ENCODE peak calls at places on chromosomes 2 and 18, in ten cellular contexts. One of them, this sample, is unnamed.

GRCh38 chr2:23593396-23594078 is 208.6 kb downstream of the KLHL29 start:
- DNase-seq in activated effector memory CD4-positive, alpha-beta T cell treated with Interleukin-2 at 50 U/mL for 16 hours: no peak
- DNase-seq in PC-9: no peak
- DNase-seq in DMS 273 treated with DMSO at 0.1 percent for 48 hours: no peak
- DNase-seq in left lung: no peak
- DNase-seq in Peyer's patch: no peak
- DNase-seq in endothelial cell: no peak
- DNase-seq in T follicular helper cell: no peak
- DNase-seq in EL: no peak
- DNase-seq in BE2C: no peak
- DNase-seq in this sample: no peak

GRCh38 chr2:151071906-151072305 is 189.8 kb downstream of the RBM43 start:
- DNase-seq in activated effector memory CD4-positive, alpha-beta T cell treated with Interleukin-2 at 50 U/mL for 16 hours: no peak
- DNase-seq in PC-9: no peak
- DNase-seq in DMS 273 treated with DMSO at 0.1 percent for 48 hours: no peak
- DNase-seq in left lung: no peak
- DNase-seq in Peyer's patch: no peak
- DNase-seq in endothelial cell: no peak
- DNase-seq in T follicular helper cell: no peak
- DNase-seq in EL: no peak
- DNase-seq in BE2C: no peak
- DNase-seq in this sample: no peak

GRCh38 chr2:113200236-113200635 is 26.5 kb downstream of the PSD4 start:
- DNase-seq in activated effector memory CD4-positive, alpha-beta T cell treated with Interleukin-2 at 50 U/mL for 16 hours: no peak
- DNase-seq in PC-9: no peak
- DNase-seq in DMS 273 treated with DMSO at 0.1 percent for 48 hours: no peak
- DNase-seq in left lung: peak
- DNase-seq in Peyer's patch: no peak
- DNase-seq in endothelial cell: no peak
- DNase-seq in T follicular helper cell: no peak
- DNase-seq in EL: no peak
- DNase-seq in BE2C: no peak
- DNase-seq in this sample: no peak

GRCh38 chr2:237625216-237625705 is 2.1 kb upstream of the LRRFIP1 start:
- DNase-seq in activated effector memory CD4-positive, alpha-beta T cell treated with Interleukin-2 at 50 U/mL for 16 hours: no peak
- DNase-seq in PC-9: no peak
- DNase-seq in DMS 273 treated with DMSO at 0.1 percent for 48 hours: no peak
- DNase-seq in left lung: no peak
- DNase-seq in Peyer's patch: no peak
- DNase-seq in endothelial cell: no peak
- DNase-seq in T follicular helper cell: no peak
- DNase-seq in EL: no peak
- DNase-seq in BE2C: no peak
- DNase-seq in this sample: no peak

GRCh38 chr2:217338306-217338916 is 478.5 kb upstream of the TNP1 start:
- DNase-seq in activated effector memory CD4-positive, alpha-beta T cell treated with Interleukin-2 at 50 U/mL for 16 hours: no peak
- DNase-seq in PC-9: peak
- DNase-seq in DMS 273 treated with DMSO at 0.1 percent for 48 hours: peak
- DNase-seq in left lung: no peak
- DNase-seq in Peyer's patch: no peak
- DNase-seq in endothelial cell: no peak
- DNase-seq in T follicular helper cell: no peak
- DNase-seq in EL: peak
- DNase-seq in BE2C: no peak
- DNase-seq in this sample: peak

GRCh38 chr2:30155202-30155601 is 8.4 kb downstream of the YPEL5 start:
- DNase-seq in activated effector memory CD4-positive, alpha-beta T cell treated with Interleukin-2 at 50 U/mL for 16 hours: no peak
- DNase-seq in PC-9: no peak
- DNase-seq in DMS 273 treated with DMSO at 0.1 percent for 48 hours: no peak
- DNase-seq in left lung: no peak
- DNase-seq in Peyer's patch: no peak
- DNase-seq in endothelial cell: no peak
- DNase-seq in T follicular helper cell: no peak
- DNase-seq in EL: peak
- DNase-seq in BE2C: no peak
- DNase-seq in this sample: no peak

GRCh38 chr18:54957987-54958386 is 1.3 kb downstream of the CCDC68 start:
- DNase-seq in activated effector memory CD4-positive, alpha-beta T cell treated with Interleukin-2 at 50 U/mL for 16 hours: no peak
- DNase-seq in PC-9: peak
- DNase-seq in DMS 273 treated with DMSO at 0.1 percent for 48 hours: no peak
- DNase-seq in left lung: no peak
- DNase-seq in Peyer's patch: peak
- DNase-seq in endothelial cell: no peak
- DNase-seq in T follicular helper cell: no peak
- DNase-seq in EL: no peak
- DNase-seq in BE2C: no peak
- DNase-seq in this sample: no peak

GRCh38 chr2:237118025-237118424 is 32.3 kb downstream of the COPS8 start:
- DNase-seq in activated effector memory CD4-positive, alpha-beta T cell treated with Interleukin-2 at 50 U/mL for 16 hours: no peak
- DNase-seq in PC-9: no peak
- DNase-seq in DMS 273 treated with DMSO at 0.1 percent for 48 hours: no peak
- DNase-seq in left lung: no peak
- DNase-seq in Peyer's patch: no peak
- DNase-seq in endothelial cell: no peak
- DNase-seq in T follicular helper cell: no peak
- DNase-seq in EL: peak
- DNase-seq in BE2C: no peak
- DNase-seq in this sample: no peak

GRCh38 chr18:56921888-56922480 is 224.9 kb upstream of the BOD1L2 start:
- DNase-seq in activated effector memory CD4-positive, alpha-beta T cell treated with Interleukin-2 at 50 U/mL for 16 hours: no peak
- DNase-seq in PC-9: no peak
- DNase-seq in DMS 273 treated with DMSO at 0.1 percent for 48 hours: no peak
- DNase-seq in left lung: no peak
- DNase-seq in Peyer's patch: no peak
- DNase-seq in endothelial cell: no peak
- DNase-seq in T follicular helper cell: no peak
- DNase-seq in EL: no peak
- DNase-seq in BE2C: no peak
- DNase-seq in this sample: no peak

GRCh38 chr2:205914736-205915510 is 171.1 kb downstream of the INO80D start:
- DNase-seq in activated effector memory CD4-positive, alpha-beta T cell treated with Interleukin-2 at 50 U/mL for 16 hours: no peak
- DNase-seq in PC-9: no peak
- DNase-seq in DMS 273 treated with DMSO at 0.1 percent for 48 hours: no peak
- DNase-seq in left lung: no peak
- DNase-seq in Peyer's patch: no peak
- DNase-seq in endothelial cell: no peak
- DNase-seq in T follicular helper cell: no peak
- DNase-seq in EL: no peak
- DNase-seq in BE2C: no peak
- DNase-seq in this sample: no peak

GRCh38 chr2:237909801-237910475 is 50.5 kb downstream of the RAMP1 start:
- DNase-seq in activated effector memory CD4-positive, alpha-beta T cell treated with Interleukin-2 at 50 U/mL for 16 hours: no peak
- DNase-seq in PC-9: no peak
- DNase-seq in DMS 273 treated with DMSO at 0.1 percent for 48 hours: no peak
- DNase-seq in left lung: no peak
- DNase-seq in Peyer's patch: no peak
- DNase-seq in endothelial cell: no peak
- DNase-seq in T follicular helper cell: no peak
- DNase-seq in EL: no peak
- DNase-seq in BE2C: no peak
- DNase-seq in this sample: no peak

GRCh38 chr2:102027036-102027702 is 35.4 kb downstream of the IL1R2 start:
- DNase-seq in activated effector memory CD4-positive, alpha-beta T cell treated with Interleukin-2 at 50 U/mL for 16 hours: no peak
- DNase-seq in PC-9: no peak
- DNase-seq in DMS 273 treated with DMSO at 0.1 percent for 48 hours: no peak
- DNase-seq in left lung: no peak
- DNase-seq in Peyer's patch: no peak
- DNase-seq in endothelial cell: no peak
- DNase-seq in T follicular helper cell: no peak
- DNase-seq in EL: peak
- DNase-seq in BE2C: no peak
- DNase-seq in this sample: peak

GRCh38 chr18:67525328-67526110 is 9.0 kb upstream of the DSEL start:
- DNase-seq in activated effector memory CD4-positive, alpha-beta T cell treated with Interleukin-2 at 50 U/mL for 16 hours: no peak
- DNase-seq in PC-9: peak
- DNase-seq in DMS 273 treated with DMSO at 0.1 percent for 48 hours: no peak
- DNase-seq in left lung: no peak
- DNase-seq in Peyer's patch: peak
- DNase-seq in endothelial cell: no peak
- DNase-seq in T follicular helper cell: no peak
- DNase-seq in EL: peak
- DNase-seq in BE2C: no peak
- DNase-seq in this sample: peak

GRCh38 chr2:137210039-137210438 is 444.7 kb downstream of the THSD7B start:
- DNase-seq in activated effector memory CD4-positive, alpha-beta T cell treated with Interleukin-2 at 50 U/mL for 16 hours: no peak
- DNase-seq in PC-9: no peak
- DNase-seq in DMS 273 treated with DMSO at 0.1 percent for 48 hours: no peak
- DNase-seq in left lung: no peak
- DNase-seq in Peyer's patch: no peak
- DNase-seq in endothelial cell: no peak
- DNase-seq in T follicular helper cell: no peak
- DNase-seq in EL: no peak
- DNase-seq in BE2C: no peak
- DNase-seq in this sample: no peak

GRCh38 chr2:37526323-37526722 is 145.1 kb downstream of the CDC42EP3 start:
- DNase-seq in activated effector memory CD4-positive, alpha-beta T cell treated with Interleukin-2 at 50 U/mL for 16 hours: no peak
- DNase-seq in PC-9: no peak
- DNase-seq in DMS 273 treated with DMSO at 0.1 percent for 48 hours: no peak
- DNase-seq in left lung: no peak
- DNase-seq in Peyer's patch: no peak
- DNase-seq in endothelial cell: no peak
- DNase-seq in T follicular helper cell: no peak
- DNase-seq in EL: no peak
- DNase-seq in BE2C: peak
- DNase-seq in this sample: no peak

GRCh38 chr2:179850188-179850587 is 11.2 kb downstream of the ZNF385B start:
- DNase-seq in activated effector memory CD4-positive, alpha-beta T cell treated with Interleukin-2 at 50 U/mL for 16 hours: no peak
- DNase-seq in PC-9: no peak
- DNase-seq in DMS 273 treated with DMSO at 0.1 percent for 48 hours: no peak
- DNase-seq in left lung: no peak
- DNase-seq in Peyer's patch: no peak
- DNase-seq in endothelial cell: no peak
- DNase-seq in T follicular helper cell: no peak
- DNase-seq in EL: peak
- DNase-seq in BE2C: no peak
- DNase-seq in this sample: peak

GRCh38 chr2:64295326-64296149 is 151.3 kb upstream of the PELI1 start:
- DNase-seq in activated effector memory CD4-positive, alpha-beta T cell treated with Interleukin-2 at 50 U/mL for 16 hours: no peak
- DNase-seq in PC-9: no peak
- DNase-seq in DMS 273 treated with DMSO at 0.1 percent for 48 hours: no peak
- DNase-seq in left lung: no peak
- DNase-seq in Peyer's patch: no peak
- DNase-seq in endothelial cell: no peak
- DNase-seq in T follicular helper cell: no peak
- DNase-seq in EL: no peak
- DNase-seq in BE2C: no peak
- DNase-seq in this sample: no peak

GRCh38 chr2:160054984-160055725 is 7.3 kb downstream of the PLA2R1 start:
- DNase-seq in activated effector memory CD4-positive, alpha-beta T cell treated with Interleukin-2 at 50 U/mL for 16 hours: no peak
- DNase-seq in PC-9: no peak
- DNase-seq in DMS 273 treated with DMSO at 0.1 percent for 48 hours: no peak
- DNase-seq in left lung: no peak
- DNase-seq in Peyer's patch: no peak
- DNase-seq in endothelial cell: no peak
- DNase-seq in T follicular helper cell: no peak
- DNase-seq in EL: no peak
- DNase-seq in BE2C: no peak
- DNase-seq in this sample: no peak

GRCh38 chr2:28610583-28611201 is 114.8 kb downstream of the PLB1 start:
- DNase-seq in activated effector memory CD4-positive, alpha-beta T cell treated with Interleukin-2 at 50 U/mL for 16 hours: no peak
- DNase-seq in PC-9: peak
- DNase-seq in DMS 273 treated with DMSO at 0.1 percent for 48 hours: no peak
- DNase-seq in left lung: no peak
- DNase-seq in Peyer's patch: peak
- DNase-seq in endothelial cell: no peak
- DNase-seq in T follicular helper cell: no peak
- DNase-seq in EL: peak
- DNase-seq in BE2C: peak
- DNase-seq in this sample: peak

This sample was measured in kidney epithelial cell.